ENCODE peak calls at places on chromosomes 5 and 9, in six cellular contexts. L is trophoblast cell; Q is RCC 7860; Y is Jurkat, Clone E6-1; J is left ventricle myocardium inferior; H is stimulated activated CD4-positive, alpha-beta T cell treated with anti-CD3 and anti-CD28 coated beads, Interleukin-15, amount 100 ng/mL, for 1 hour. F is an unnamed sample.
A peak's percentile ranks its signal among the peaks of the same experiment; 100 is the strongest.

GRCh38 chr9:130869250-130869649 is 27.4 kb downstream of the QRFP start:
- DNase-seq in J (peak; percentile 79), L (no peak), Y (no peak), H (no peak), Q (no peak), F (no peak)

GRCh38 chr9:35696520-35697215 is 6.9 kb upstream of the TPM2 start:
- DNase-seq in Y (peak; percentile 20), H (peak; percentile 28), L (peak; percentile 72), J (peak; percentile 48), Q (peak; percentile 29), F (no peak)

GRCh38 chr9:104025945-104026344 is 68.2 kb upstream of the SMC2 start:
- DNase-seq in Y (no peak), H (no peak), Q (no peak), J (no peak), L (no peak), F (no peak)

GRCh38 chr5:142342128-142342981 is 17.5 kb upstream of the SPRY4 start:
- DNase-seq in Y (no peak), Q (no peak), L (no peak), J (no peak), H (no peak), F (no peak)

GRCh38 chr9:23372703-23373102 is 453.3 kb downstream of the ELAVL2 start:
- DNase-seq in L (no peak), Q (no peak), J (no peak), Y (no peak), H (no peak), F (no peak)

GRCh38 chr5:3220201-3220600 is 375.4 kb upstream of the IRX1 start:
- DNase-seq in L (no peak), H (no peak), Q (no peak), J (no peak), Y (no peak), F (no peak)

GRCh38 chr9:2231831-2232230 is 216.7 kb downstream of the SMARCA2 start:
- DNase-seq in Q (no peak), H (no peak), J (no peak), L (no peak), Y (no peak), F (no peak)

GRCh38 chr9:111896942-111897830 is 572 bp downstream of the UGCG start:
- DNase-seq in H (no peak), L (peak; percentile 15), Y (no peak), J (peak; percentile 73), Q (no peak), F (peak; percentile 83)

GRCh38 chr5:54007822-54008777 is 302.3 kb downstream of the ARL15 start:
- DNase-seq in Y (no peak), Q (no peak), H (no peak), J (no peak), L (no peak), F (no peak)

GRCh38 chr5:133508845-133509741 is 103.2 kb downstream of the FSTL4 start:
- DNase-seq in J (no peak), L (no peak), Y (no peak), H (no peak), Q (no peak), F (no peak)

GRCh38 chr9:110996436-110997224 is 41.6 kb downstream of the LPAR1 start:
- DNase-seq in Y (no peak), J (no peak), H (no peak), L (no peak), Q (no peak), F (no peak)

GRCh38 chr5:150270546-150271295 is 18.9 kb downstream of the CAMK2A start:
- DNase-seq in L (no peak), Q (no peak), J (no peak), H (no peak), Y (no peak), F (no peak)

GRCh38 chr5:172163346-172163745 is 24.7 kb downstream of the STK10 start:
- DNase-seq in Y (no peak), J (peak; percentile 48), L (no peak), H (no peak), Q (no peak), F (no peak)

GRCh38 chr9:76651114-76651697 is 113.0 kb upstream of the PCA3 start:
- DNase-seq in H (no peak), Y (no peak), Q (no peak), L (no peak), J (no peak), F (no peak)

GRCh38 chr9:20636883-20637440 is 14.7 kb upstream of the MLLT3 start:
- DNase-seq in Q (no peak), L (peak; percentile 30), Y (no peak), J (no peak), H (no peak), F (no peak)

GRCh38 chr5:36944607-36945225 is 68.1 kb downstream of the NIPBL start:
- DNase-seq in Q (peak; percentile 46), Y (peak; percentile 77), L (no peak), J (no peak), H (no peak), F (no peak)

GRCh38 chr9:94805585-94805984 is 79.1 kb downstream of the AOPEP start:
- DNase-seq in Y (no peak), Q (no peak), H (no peak), J (no peak), L (peak; percentile 91), F (no peak)

GRCh38 chr9:69548676-69549075 is 123.5 kb downstream of the APBA1 start:
- DNase-seq in Y (no peak), L (no peak), Q (no peak), H (no peak), J (no peak), F (no peak)